ENCODE peak calls at places on chromosomes 2 and 18, in four cellular contexts. One of them, this sample, is unnamed.

GRCh38 chr2:128350736-128351135 is 32.1 kb upstream of the HS6ST1 start:
- DNase-seq in iris pigment epithelial cell: no peak
- DNase-seq in T-helper 2 cell: no peak
- DNase-seq in NCI-H1436: no peak
- DNase-seq in this sample: no peak

GRCh38 chr2:80326214-80326613 is 21.7 kb upstream of the LRRTM1 start:
- DNase-seq in iris pigment epithelial cell: peak
- DNase-seq in T-helper 2 cell: no peak
- DNase-seq in NCI-H1436: no peak
- DNase-seq in this sample: no peak

GRCh38 chr18:63407734-63408133 is 14.5 kb downstream of the VPS4B start:
- DNase-seq in iris pigment epithelial cell: peak
- DNase-seq in T-helper 2 cell: no peak
- DNase-seq in NCI-H1436: no peak
- DNase-seq in this sample: no peak

GRCh38 chr18:55672574-55673361 is 84.8 kb upstream of the TCF4 start:
- DNase-seq in iris pigment epithelial cell: no peak
- DNase-seq in T-helper 2 cell: no peak
- DNase-seq in NCI-H1436: no peak
- DNase-seq in this sample: no peak

GRCh38 chr2:229044581-229044980 is 226.5 kb downstream of the PID1 start:
- DNase-seq in iris pigment epithelial cell: peak
- DNase-seq in T-helper 2 cell: no peak
- DNase-seq in NCI-H1436: no peak
- DNase-seq in this sample: peak

GRCh38 chr2:235508371-235509160 is 14.7 kb downstream of the AGAP1 start:
- DNase-seq in iris pigment epithelial cell: no peak
- DNase-seq in T-helper 2 cell: no peak
- DNase-seq in NCI-H1436: no peak
- DNase-seq in this sample: no peak

GRCh38 chr2:21814588-21815192 is 690.9 kb downstream of the TDRD15 start:
- DNase-seq in iris pigment epithelial cell: no peak
- DNase-seq in T-helper 2 cell: no peak
- DNase-seq in NCI-H1436: no peak
- DNase-seq in this sample: no peak

GRCh38 chr18:67310826-67311225 is 205.7 kb downstream of the DSEL start:
- DNase-seq in iris pigment epithelial cell: peak
- DNase-seq in T-helper 2 cell: no peak
- DNase-seq in NCI-H1436: no peak
- DNase-seq in this sample: no peak

GRCh38 chr2:189412330-189412953 is 28.8 kb upstream of the WDR75 start:
- DNase-seq in iris pigment epithelial cell: peak
- DNase-seq in T-helper 2 cell: peak
- DNase-seq in NCI-H1436: peak
- DNase-seq in this sample: peak

GRCh38 chr2:105873721-105874120 is 129.0 kb downstream of the NCK2 start:
- DNase-seq in iris pigment epithelial cell: peak
- DNase-seq in T-helper 2 cell: peak
- DNase-seq in NCI-H1436: no peak
- DNase-seq in this sample: peak

GRCh38 chr2:224268441-224268840 is 133.5 kb downstream of the FAM124B start:
- DNase-seq in iris pigment epithelial cell: peak
- DNase-seq in T-helper 2 cell: no peak
- DNase-seq in NCI-H1436: peak
- DNase-seq in this sample: peak

GRCh38 chr18:22558945-22559385 is 141.2 kb upstream of the CTAGE1 start:
- DNase-seq in iris pigment epithelial cell: peak
- DNase-seq in T-helper 2 cell: no peak
- DNase-seq in NCI-H1436: no peak
- DNase-seq in this sample: peak

GRCh38 chr18:79001001-79001400 is 21.4 kb downstream of the SALL3 start:
- DNase-seq in iris pigment epithelial cell: no peak
- DNase-seq in T-helper 2 cell: no peak
- DNase-seq in NCI-H1436: no peak
- DNase-seq in this sample: no peak

GRCh38 chr2:137367361-137367760 is 596.9 kb upstream of the HNMT start:
- DNase-seq in iris pigment epithelial cell: peak
- DNase-seq in T-helper 2 cell: no peak
- DNase-seq in NCI-H1436: no peak
- DNase-seq in this sample: no peak

GRCh38 chr18:13437801-13438506 is 219.4 kb downstream of the LDLRAD4 start:
- DNase-seq in iris pigment epithelial cell: no peak
- DNase-seq in T-helper 2 cell: peak
- DNase-seq in NCI-H1436: no peak
- DNase-seq in this sample: no peak

GRCh38 chr2:168241208-168241607 is 6.2 kb downstream of the STK39 start:
- DNase-seq in iris pigment epithelial cell: no peak
- DNase-seq in T-helper 2 cell: peak
- DNase-seq in NCI-H1436: no peak
- DNase-seq in this sample: no peak

GRCh38 chr2:143150287-143150686 is 21.1 kb downstream of the ARHGAP15 start:
- DNase-seq in iris pigment epithelial cell: no peak
- DNase-seq in T-helper 2 cell: no peak
- DNase-seq in NCI-H1436: no peak
- DNase-seq in this sample: no peak

GRCh38 chr2:14975401-14975800 is 342.9 kb downstream of the LRATD1 start:
- DNase-seq in iris pigment epithelial cell: peak
- DNase-seq in T-helper 2 cell: no peak
- DNase-seq in NCI-H1436: no peak
- DNase-seq in this sample: no peak

GRCh38 chr2:199985625-199986207 is 30.3 kb downstream of the MAIP1 start:
- DNase-seq in iris pigment epithelial cell: peak
- DNase-seq in T-helper 2 cell: peak
- DNase-seq in NCI-H1436: peak
- DNase-seq in this sample: peak

GRCh38 chr2:88950010-88950409 is 258.5 kb downstream of the RPIA start:
- DNase-seq in iris pigment epithelial cell: peak
- DNase-seq in T-helper 2 cell: no peak
- DNase-seq in NCI-H1436: no peak
- DNase-seq in this sample: no peak

GRCh38 chr2:233836359-233836758 is 18.0 kb downstream of the HJURP start:
- DNase-seq in iris pigment epithelial cell: no peak
- DNase-seq in T-helper 2 cell: no peak
- DNase-seq in NCI-H1436: no peak
- DNase-seq in this sample: no peak

GRCh38 chr2:222861411-222862067 is 703 bp downstream of the ACSL3 start:
- DNase-seq in iris pigment epithelial cell: no peak
- DNase-seq in T-helper 2 cell: peak
- DNase-seq in NCI-H1436: no peak
- DNase-seq in this sample: no peak

GRCh38 chr2:23486676-23487075 is 101.7 kb downstream of the KLHL29 start:
- DNase-seq in iris pigment epithelial cell: peak
- DNase-seq in T-helper 2 cell: no peak
- DNase-seq in NCI-H1436: no peak
- DNase-seq in this sample: peak

GRCh38 chr18:44741551-44741950 is 60.9 kb downstream of the SETBP1 start:
- DNase-seq in iris pigment epithelial cell: no peak
- DNase-seq in T-helper 2 cell: no peak
- DNase-seq in NCI-H1436: peak
- DNase-seq in this sample: no peak

GRCh38 chr18:79568543-79569205 is 110.9 kb upstream of the CTDP1 start:
- DNase-seq in iris pigment epithelial cell: no peak
- DNase-seq in T-helper 2 cell: no peak
- DNase-seq in NCI-H1436: no peak
- DNase-seq in this sample: no peak

GRCh38 chr2:118584380-118584779 is 263.1 kb downstream of the EN1 start:
- DNase-seq in iris pigment epithelial cell: no peak
- DNase-seq in T-helper 2 cell: no peak
- DNase-seq in NCI-H1436: no peak
- DNase-seq in this sample: no peak

GRCh38 chr2:10914272-10914693 is 2.5 kb downstream of the KCNF1 start:
- DNase-seq in iris pigment epithelial cell: no peak
- DNase-seq in T-helper 2 cell: no peak
- DNase-seq in NCI-H1436: no peak
- DNase-seq in this sample: no peak

GRCh38 chr2:64957114-64957903 is 31.9 kb upstream of the SLC1A4 start:
- DNase-seq in iris pigment epithelial cell: no peak
- DNase-seq in T-helper 2 cell: no peak
- DNase-seq in NCI-H1436: no peak
- DNase-seq in this sample: no peak

GRCh38 chr18:68520406-68521075 is 194.4 kb downstream of the TMX3 start:
- DNase-seq in iris pigment epithelial cell: peak
- DNase-seq in T-helper 2 cell: no peak
- DNase-seq in NCI-H1436: no peak
- DNase-seq in this sample: no peak